ENCODE peak calls at places on chromosomes 7 and 10, in four cellular contexts. J, O, G and V are unnamed samples.

GRCh38 chr10:112810651-112811215 is 139.3 kb upstream of the TCF7L2 start:
- DNase-seq in G (no peak), O (no peak), J (peak), V (peak)

GRCh38 chr7:159172314-159172892 is 27.7 kb upstream of the VIPR2 start:
- DNase-seq in G (no peak), O (no peak), J (no peak), V (no peak)

GRCh38 chr7:40659231-40659630 is 524.4 kb downstream of the SUGCT start:
- DNase-seq in G (no peak), J (no peak), O (no peak), V (no peak)

GRCh38 chr7:111184960-111185359 is 94.0 kb downstream of the LRRN3 start:
- DNase-seq in O (no peak), J (no peak), G (no peak), V (no peak)

GRCh38 chr10:91813251-91813650 is 15.0 kb downstream of the TNKS2 start:
- DNase-seq in J (no peak), O (no peak), G (no peak), V (peak)

GRCh38 chr10:5944389-5945202 is 32.7 kb downstream of the IL15RA start:
- DNase-seq in O (no peak), J (peak), G (no peak), V (peak)

GRCh38 chr7:136914016-136914415 is 45.6 kb downstream of the CHRM2 start:
- DNase-seq in O (no peak), G (no peak), J (no peak), V (no peak)

GRCh38 chr10:48444266-48444665 is 137.8 kb downstream of the MAPK8 start:
- DNase-seq in O (no peak), J (peak), G (no peak), V (peak)

GRCh38 chr10:97596101-97597055 is 6.9 kb downstream of the C10orf62 start:
- DNase-seq in J (peak), G (no peak), O (no peak), V (no peak)

GRCh38 chr10:90742189-90742588 is 115.7 kb downstream of the HTR7 start:
- DNase-seq in G (no peak), J (peak), O (no peak), V (no peak)

GRCh38 chr7:50229964-50230363 is 74.6 kb upstream of the IKZF1 start:
- DNase-seq in G (no peak), J (no peak), O (no peak), V (no peak)

GRCh38 chr10:63555330-63555729 is 34.1 kb downstream of the REEP3 start:
- DNase-seq in J (no peak), O (no peak), G (no peak), V (no peak)

GRCh38 chr7:151186640-151187408 is at the start of gene ASB10:
- DNase-seq in J (no peak), O (no peak), G (no peak), V (no peak)

GRCh38 chr7:124124201-124124600 is 91.3 kb upstream of the TMEM229A start:
- DNase-seq in G (no peak), O (no peak), J (no peak), V (no peak)

GRCh38 chr7:36202347-36202896 is 49.4 kb downstream of the EEPD1 start:
- DNase-seq in J (peak), G (no peak), O (no peak), V (no peak)

GRCh38 chr10:21165489-21165888 is 268.4 kb upstream of the NEBL start:
- DNase-seq in J (no peak), O (no peak), G (no peak), V (no peak)

GRCh38 chr10:82742478-82742877 is 867.5 kb downstream of the NRG3 start:
- DNase-seq in J (peak), G (no peak), O (no peak), V (no peak)

GRCh38 chr7:6056616-6057015 is 25.4 kb downstream of the ANKRD61 start:
- DNase-seq in G (no peak), O (no peak), J (no peak), V (no peak)